ENCODE peak calls at places on chromosomes 16 and 17, in seven cellular contexts. Y is BJ, O is osteoblast, Q is stomach, S is cardiac muscle cell, L is gastrocnemius medialis, I is heart left ventricle. P is an unnamed sample.

GRCh38 chr16:16007743-16008111 is 58.3 kb downstream of the ABCC1 start:
- DNase-seq in Q (no peak), O (no peak), S (no peak), I (no peak), L (no peak), Y (no peak), P (no peak)

GRCh38 chr17:45048795-45049563 is 2.5 kb downstream of the DCAKD start:
- DNase-seq in O (no peak), Y (no peak), S (no peak), L (no peak), I (no peak), Q (no peak), P (no peak)

GRCh38 chr17:81650951-81651350 is 5.4 kb downstream of the PDE6G start:
- DNase-seq in Y (no peak), Q (no peak), I (no peak), O (peak; percentile 82), L (no peak), S (no peak), P (no peak)

GRCh38 chr17:2594657-2595085 is 1.2 kb downstream of the PAFAH1B1 start:
- DNase-seq in S (peak; percentile 11), I (no peak), Y (no peak), O (peak; percentile 71), Q (no peak), L (no peak), P (no peak)

GRCh38 chr17:50668025-50668837 is 33.5 kb downstream of the ABCC3 start:
- DNase-seq in O (peak; percentile 89), S (peak; percentile 65), Y (no peak), L (no peak), I (no peak), Q (no peak), P (no peak)

GRCh38 chr17:19513897-19514488 is 19.7 kb upstream of the SLC47A1 start:
- DNase-seq in S (peak; percentile 75), O (peak; percentile 80), Q (peak; percentile 74), I (peak; percentile 72), Y (no peak), L (peak; percentile 65), P (no peak)

GRCh38 chr17:17120294-17120693 is 78.0 kb downstream of the MPRIP start:
- DNase-seq in I (no peak), O (peak; percentile 70), Y (no peak), Q (no peak), S (no peak), L (no peak), P (no peak)

GRCh38 chr16:3456374-3456773 is 12.9 kb downstream of the NAA60 start:
- DNase-seq in L (no peak), I (no peak), Q (peak; percentile 17), O (peak; percentile 60), Y (no peak), S (peak; percentile 56), P (no peak)

GRCh38 chr17:37701424-37702020 is 43.3 kb downstream of the HNF1B start:
- DNase-seq in S (peak; percentile 20), Y (no peak), L (no peak), I (no peak), Q (peak; percentile 63), O (no peak), P (no peak)

GRCh38 chr17:40679523-40679907 is 14.5 kb upstream of the KRT222 start:
- DNase-seq in O (no peak), Q (no peak), L (no peak), I (no peak), Y (no peak), S (no peak), P (no peak)
- H3K27me3 ChIP-seq in O (peaks cover 53% of the 10 kb centered on the region), Q (peaks cover 21% of the 10 kb centered on the region), L (peaks cover 15% of the 10 kb centered on the region), I (no peaks in the 10 kb centered on the region), Y (peaks cover 6% of the 10 kb centered on the region), S (no peaks in the 10 kb centered on the region), P (no peaks in the 10 kb centered on the region)

GRCh38 chr17:63826468-63827001 is 696 bp upstream of the PSMC5 start:
- DNase-seq in I (no peak), S (no peak), L (no peak), Q (no peak), O (peak; percentile 90), Y (no peak), P (no peak)
- H3K4me3 ChIP-seq in I (peak overlapping the region; percentile 63), S (peak overlapping the region; percentile 72), L (peak overlapping the region; percentile 89), Q (peak overlapping the region; percentile 79), O (peak overlapping the region; percentile 97), Y (peak overlapping the region; percentile 59), P (peak overlapping the region; percentile 95)

GRCh38 chr17:70168979-70169706 is at the start of gene KCNJ2:
- DNase-seq in Y (peak; percentile 26), O (peak; percentile 95), Q (peak; percentile 92), I (peak; percentile 94), S (peak; percentile 70), L (peak; percentile 89), P (peak; percentile 34)
- TF ChIP-seq CTCF in Y (no peak), O (no peak), Q (no peak), I (no peak), S (no peak), L (no peak), P (no peak)

GRCh38 chr16:56119138-56119537 is 72.2 kb upstream of the GNAO1 start:
- DNase-seq in I (no peak), O (no peak), L (no peak), S (no peak), Y (no peak), Q (no peak), P (no peak)
- H3K27me3 ChIP-seq in I (no peaks in the 10 kb centered on the region), O (no peaks in the 10 kb centered on the region), L (no peaks in the 10 kb centered on the region), S (no peaks in the 10 kb centered on the region), Y (no peaks in the 10 kb centered on the region), Q (no peaks in the 10 kb centered on the region), P (no peaks in the 10 kb centered on the region)

DNA sequence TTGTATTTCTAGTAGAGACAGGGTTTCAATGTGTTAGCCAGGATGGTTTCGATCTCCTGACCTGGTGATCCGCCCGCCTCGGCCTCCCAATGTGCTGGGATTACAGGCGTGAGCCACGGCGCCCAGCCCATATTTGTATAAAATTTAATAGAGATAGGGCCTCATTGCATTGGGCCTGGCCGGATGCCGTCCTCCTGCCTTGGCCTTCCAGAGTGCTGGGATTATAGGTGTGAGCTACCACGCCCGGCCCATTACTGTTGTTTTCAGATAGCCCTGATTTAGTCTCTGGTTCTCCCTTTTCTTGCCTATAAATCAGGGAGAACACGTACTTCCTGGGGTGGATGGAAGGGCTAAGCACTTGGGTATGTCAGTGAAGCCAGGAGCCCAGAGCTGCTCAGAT is 3.5 kb downstream of the DEF8 start:
- DNase-seq in L (no peak), I (no peak), Q (no peak), O (peak; percentile 10), S (no peak), Y (no peak), P (no peak)
- H3K4me3 ChIP-seq in L (no peak overlapping the region), I (no peak overlapping the region), Q (no peak overlapping the region), O (no peak overlapping the region), S (no peak overlapping the region), Y (no peak overlapping the region), P (no peak overlapping the region)

GRCh38 chr17:34076743-34077631 is 178.1 kb upstream of the CCL2 start:
- DNase-seq in Q (no peak), O (no peak), Y (no peak), I (no peak), S (no peak), L (no peak), P (no peak)

GRCh38 chr17:34081269-34081668 is 173.8 kb upstream of the CCL2 start:
- DNase-seq in I (no peak), Y (no peak), L (no peak), S (peak; percentile 16), O (no peak), Q (no peak), P (no peak)

DNA sequence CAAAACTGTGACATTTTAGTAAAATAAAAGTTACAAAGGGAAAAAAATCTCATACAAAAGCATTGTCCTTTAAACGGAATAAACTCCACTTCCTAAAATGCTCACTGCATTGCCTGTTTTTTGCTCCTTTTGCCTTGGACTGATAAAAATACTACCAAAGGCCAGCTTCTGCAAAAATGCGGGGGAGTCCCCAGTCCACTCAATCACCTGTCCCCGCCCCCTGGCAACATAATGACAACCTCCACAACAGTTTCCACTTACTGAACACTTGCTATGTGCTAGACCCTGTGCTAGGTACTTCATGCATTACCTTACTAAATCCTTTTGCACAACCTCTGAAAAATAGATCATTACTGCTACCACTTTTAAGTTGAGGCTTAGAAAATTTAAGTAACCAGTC is 172.7 kb upstream of the CCL2 start:
- DNase-seq in Q (no peak), L (no peak), I (no peak), Y (no peak), O (no peak), S (no peak), P (no peak)
- TF ChIP-seq CTCF in Q (no peak), L (no peak), I (no peak), Y (no peak), O (no peak), S (no peak), P (no peak)

GRCh38 chr16:54282202-54282922 is 4.2 kb downstream of the IRX3 start:
- DNase-seq in S (peak; percentile 62), Q (peak; percentile 71), I (peak; percentile 76), Y (no peak), L (no peak), O (peak; percentile 90), P (no peak)
- H3K27me3 ChIP-seq in S (no peaks in the 10 kb centered on the region), Q (peaks cover 73% of the 10 kb centered on the region), I (no peaks in the 10 kb centered on the region), Y (no peaks in the 10 kb centered on the region), L (peaks cover 33% of the 10 kb centered on the region), O (no peaks in the 10 kb centered on the region), P (peaks cover 43% of the 10 kb centered on the region)

GRCh38 chr17:82789806-82790205 is 37.9 kb downstream of the TBCD start:
- DNase-seq in S (no peak), L (no peak), Q (no peak), O (no peak), I (no peak), Y (no peak), P (no peak)

GRCh38 chr17:82787081-82787848 is 35.4 kb downstream of the TBCD start:
- DNase-seq in I (no peak), O (peak; percentile 71), S (no peak), L (peak; percentile 97), Y (peak; percentile 24), Q (no peak), P (no peak)

GRCh38 chr17:82790391-82790790 is 38.5 kb downstream of the TBCD start:
- DNase-seq in L (no peak), O (peak; percentile 39), S (no peak), I (no peak), Y (no peak), Q (no peak), P (no peak)

GRCh38 chr17:82788206-82789001 is 36.5 kb downstream of the TBCD start:
- DNase-seq in Q (no peak), Y (no peak), L (peak; percentile 49), O (peak; percentile 44), I (no peak), S (no peak), P (no peak)

DNA sequence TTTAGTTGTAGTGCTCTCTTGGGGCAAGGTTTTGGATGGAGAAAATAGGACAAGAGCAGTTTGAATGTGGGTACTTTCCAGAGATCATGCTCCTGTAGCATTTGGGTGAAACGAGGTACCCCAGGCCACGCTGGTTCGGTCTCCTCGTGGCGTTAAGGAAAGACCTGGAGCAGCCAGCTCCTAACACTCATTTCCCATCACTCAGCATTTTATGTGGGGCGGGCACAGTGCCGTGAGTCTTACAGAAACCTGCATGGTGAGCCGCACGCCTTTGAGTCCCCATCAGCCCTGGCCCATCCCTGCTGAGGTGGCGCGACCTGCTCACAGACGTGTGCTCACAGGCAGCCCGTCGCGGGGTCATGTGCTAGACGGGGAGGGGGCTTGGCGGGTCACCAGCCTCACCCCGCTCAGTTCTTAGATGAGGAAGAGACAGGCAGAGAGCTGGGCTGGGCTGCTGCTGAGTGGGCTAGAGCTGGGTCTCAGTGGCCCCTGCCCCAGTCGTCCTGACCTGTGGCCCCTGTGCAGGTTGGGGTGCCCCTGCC is 37.3 kb downstream of the TBCD start:
- DNase-seq in I (no peak), Q (no peak), Y (no peak), S (no peak), O (peak; percentile 72), L (no peak), P (no peak)
- H3K4me3 ChIP-seq in I (no peak overlapping the region), Q (no peak overlapping the region), Y (no peak overlapping the region), S (no peak overlapping the region), O (no peak overlapping the region), L (no peak overlapping the region), P (no peak overlapping the region)

GRCh38 chr17:11909348-11909747 is 87.9 kb downstream of the ZNF18 start:
- DNase-seq in Q (no peak), I (no peak), Y (no peak), O (no peak), S (no peak), L (no peak), P (no peak)
- TF ChIP-seq CTCF in Q (no peak), I (no peak), Y (no peak), O (no peak), S (no peak), L (no peak), P (peak; percentile 22)